ENCODE peak calls at places on chromosomes 3 and 15, in six cellular contexts. One of them, this sample, is unnamed.

GRCh38 chr3:127396473-127396872 is 108.6 kb upstream of the PRR20G start:
- DNase-seq in tibial nerve: no peak
- DNase-seq in psoas muscle: no peak
- DNase-seq in brain microvascular endothelial cell: no peak
- DNase-seq in mesenchymal stem cell: no peak
- DNase-seq in astrocyte: no peak
- DNase-seq in this sample: no peak

GRCh38 chr15:27092404-27092803 is 121.4 kb downstream of the GABRG3 start:
- DNase-seq in astrocyte: peak
- DNase-seq in psoas muscle: no peak
- DNase-seq in tibial nerve: no peak
- DNase-seq in mesenchymal stem cell: no peak
- DNase-seq in brain microvascular endothelial cell: no peak
- DNase-seq in this sample: no peak

GRCh38 chr3:130905551-130905950 is 11.7 kb downstream of the ATP2C1 start:
- DNase-seq in tibial nerve: no peak
- DNase-seq in mesenchymal stem cell: peak
- DNase-seq in psoas muscle: no peak
- DNase-seq in brain microvascular endothelial cell: peak
- DNase-seq in astrocyte: no peak
- DNase-seq in this sample: no peak

GRCh38 chr3:98812851-98813374 is 49.8 kb downstream of the ST3GAL6 start:
- DNase-seq in tibial nerve: no peak
- DNase-seq in mesenchymal stem cell: peak
- DNase-seq in psoas muscle: no peak
- DNase-seq in brain microvascular endothelial cell: no peak
- DNase-seq in astrocyte: no peak
- DNase-seq in this sample: no peak

GRCh38 chr3:86929046-86929445 is 61.9 kb downstream of the VGLL3 start:
- DNase-seq in astrocyte: peak
- DNase-seq in brain microvascular endothelial cell: peak
- DNase-seq in psoas muscle: no peak
- DNase-seq in mesenchymal stem cell: peak
- DNase-seq in tibial nerve: no peak
- DNase-seq in this sample: no peak

GRCh38 chr3:12194669-12195161 is 36.0 kb upstream of the TIMP4 start:
- DNase-seq in tibial nerve: no peak
- DNase-seq in psoas muscle: no peak
- DNase-seq in brain microvascular endothelial cell: no peak
- DNase-seq in astrocyte: no peak
- DNase-seq in mesenchymal stem cell: peak
- DNase-seq in this sample: no peak

GRCh38 chr15:57333487-57333886 is 42.8 kb upstream of the CGNL1 start:
- DNase-seq in mesenchymal stem cell: no peak
- DNase-seq in psoas muscle: no peak
- DNase-seq in astrocyte: peak
- DNase-seq in brain microvascular endothelial cell: peak
- DNase-seq in tibial nerve: no peak
- DNase-seq in this sample: no peak

GRCh38 chr15:45618813-45619212 is 16.0 kb upstream of the SQOR start:
- DNase-seq in mesenchymal stem cell: no peak
- DNase-seq in astrocyte: no peak
- DNase-seq in psoas muscle: no peak
- DNase-seq in brain microvascular endothelial cell: no peak
- DNase-seq in tibial nerve: no peak
- DNase-seq in this sample: no peak

GRCh38 chr3:101849714-101850326 is 506 bp downstream of the NFKBIZ start:
- DNase-seq in mesenchymal stem cell: no peak
- DNase-seq in tibial nerve: peak
- DNase-seq in astrocyte: no peak
- DNase-seq in psoas muscle: peak
- DNase-seq in brain microvascular endothelial cell: no peak
- DNase-seq in this sample: peak

GRCh38 chr15:40430271-40430805 is 10.4 kb upstream of the BAHD1 start:
- DNase-seq in tibial nerve: no peak
- DNase-seq in astrocyte: peak
- DNase-seq in brain microvascular endothelial cell: no peak
- DNase-seq in mesenchymal stem cell: no peak
- DNase-seq in psoas muscle: peak
- DNase-seq in this sample: no peak

GRCh38 chr3:153130312-153130977 is 31.6 kb upstream of the RAP2B start:
- DNase-seq in tibial nerve: no peak
- DNase-seq in astrocyte: peak
- DNase-seq in brain microvascular endothelial cell: peak
- DNase-seq in mesenchymal stem cell: peak
- DNase-seq in psoas muscle: no peak
- DNase-seq in this sample: no peak

GRCh38 chr3:54264050-54264449 is 141.7 kb downstream of the CACNA2D3 start:
- DNase-seq in brain microvascular endothelial cell: no peak
- DNase-seq in astrocyte: no peak
- DNase-seq in mesenchymal stem cell: no peak
- DNase-seq in tibial nerve: no peak
- DNase-seq in psoas muscle: no peak
- DNase-seq in this sample: no peak

GRCh38 chr3:119557874-119558264 is 1.5 kb downstream of the CD80 start:
- DNase-seq in mesenchymal stem cell: no peak
- DNase-seq in brain microvascular endothelial cell: no peak
- DNase-seq in psoas muscle: no peak
- DNase-seq in astrocyte: no peak
- DNase-seq in tibial nerve: no peak
- DNase-seq in this sample: no peak

GRCh38 chr3:195247863-195248189 is 23.1 kb downstream of the XXYLT1 start:
- DNase-seq in brain microvascular endothelial cell: no peak
- DNase-seq in tibial nerve: no peak
- DNase-seq in astrocyte: no peak
- DNase-seq in mesenchymal stem cell: no peak
- DNase-seq in psoas muscle: no peak
- DNase-seq in this sample: no peak

GRCh38 chr3:157594413-157594812 is 91.2 kb upstream of the VEPH1 start:
- DNase-seq in brain microvascular endothelial cell: no peak
- DNase-seq in psoas muscle: no peak
- DNase-seq in mesenchymal stem cell: no peak
- DNase-seq in tibial nerve: no peak
- DNase-seq in astrocyte: no peak
- DNase-seq in this sample: no peak

GRCh38 chr3:178367817-178368617 is 168.2 kb upstream of the KCNMB2 start:
- DNase-seq in astrocyte: peak
- DNase-seq in brain microvascular endothelial cell: no peak
- DNase-seq in tibial nerve: no peak
- DNase-seq in mesenchymal stem cell: no peak
- DNase-seq in psoas muscle: no peak
- DNase-seq in this sample: no peak

GRCh38 chr15:42650208-42651066 is 75.0 kb downstream of the STARD9 start:
- DNase-seq in mesenchymal stem cell: peak
- DNase-seq in astrocyte: peak
- DNase-seq in brain microvascular endothelial cell: peak
- DNase-seq in psoas muscle: peak
- DNase-seq in tibial nerve: peak
- DNase-seq in this sample: no peak

GRCh38 chr3:128152419-128153155 is 694 bp upstream of the EEFSEC start:
- DNase-seq in astrocyte: peak
- DNase-seq in tibial nerve: no peak
- DNase-seq in mesenchymal stem cell: no peak
- DNase-seq in psoas muscle: no peak
- DNase-seq in brain microvascular endothelial cell: peak
- DNase-seq in this sample: no peak

GRCh38 chr3:55329849-55330248 is 157.3 kb downstream of the WNT5A start:
- DNase-seq in astrocyte: peak
- DNase-seq in mesenchymal stem cell: peak
- DNase-seq in brain microvascular endothelial cell: peak
- DNase-seq in tibial nerve: no peak
- DNase-seq in psoas muscle: no peak
- DNase-seq in this sample: no peak

GRCh38 chr15:20295238-20295811 is 246.3 kb downstream of the GOLGA6L6 start:
- DNase-seq in tibial nerve: no peak
- DNase-seq in brain microvascular endothelial cell: no peak
- DNase-seq in astrocyte: no peak
- DNase-seq in psoas muscle: no peak
- DNase-seq in mesenchymal stem cell: no peak
- DNase-seq in this sample: no peak

GRCh38 chr3:53295410-53295809 is 39.6 kb upstream of the TKT start:
- DNase-seq in brain microvascular endothelial cell: no peak
- DNase-seq in mesenchymal stem cell: no peak
- DNase-seq in tibial nerve: no peak
- DNase-seq in astrocyte: no peak
- DNase-seq in psoas muscle: no peak
- DNase-seq in this sample: no peak

GRCh38 chr15:35673093-35673573 is 127.2 kb upstream of the DPH6 start:
- DNase-seq in tibial nerve: no peak
- DNase-seq in brain microvascular endothelial cell: no peak
- DNase-seq in psoas muscle: no peak
- DNase-seq in mesenchymal stem cell: peak
- DNase-seq in astrocyte: no peak
- DNase-seq in this sample: no peak
- H3K4me3 ChIP-seq in tibial nerve: no peak
- H3K4me3 ChIP-seq in brain microvascular endothelial cell: no peak
- H3K4me3 ChIP-seq in psoas muscle: no peak
- H3K4me3 ChIP-seq in mesenchymal stem cell: no peak
- H3K4me3 ChIP-seq in astrocyte: no peak
- H3K4me3 ChIP-seq in this sample: peak

DNA sequence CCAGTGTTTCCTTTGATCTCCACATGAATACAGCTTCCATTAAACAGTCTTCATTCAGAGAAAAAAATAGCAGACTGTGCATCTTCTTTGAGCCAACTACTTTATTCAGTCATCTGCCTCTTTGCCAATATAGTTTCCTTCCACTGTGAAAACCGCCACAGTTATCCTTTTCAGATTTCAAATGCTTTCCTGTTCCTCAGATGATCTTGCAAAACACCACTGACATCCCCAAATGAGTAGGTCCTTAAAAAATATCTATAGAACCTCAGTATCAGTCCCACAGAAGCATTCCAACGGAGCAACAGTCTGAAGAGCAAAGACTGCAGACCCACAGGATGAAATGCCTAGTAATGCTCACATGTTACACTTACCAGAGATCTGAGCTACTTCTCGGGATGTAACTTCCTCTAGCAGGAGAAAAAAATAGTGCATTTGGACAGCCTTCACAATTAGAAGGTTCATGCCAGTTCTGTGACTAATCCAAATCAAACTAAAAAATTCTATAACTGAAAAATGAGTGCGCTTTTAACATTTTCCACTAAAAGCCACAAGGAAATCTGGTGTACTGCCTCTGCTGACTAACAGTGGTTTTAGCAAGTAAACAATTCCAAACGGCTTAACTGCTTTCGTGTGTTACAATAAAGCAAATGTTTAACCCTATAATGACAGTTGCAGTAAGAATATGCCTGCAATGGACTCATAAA is at the start of gene ANKRD28:
- DNase-seq in tibial nerve: no peak
- DNase-seq in psoas muscle: no peak
- DNase-seq in brain microvascular endothelial cell: peak
- DNase-seq in astrocyte: peak
- DNase-seq in mesenchymal stem cell: peak
- DNase-seq in this sample: no peak
- H3K4me3 ChIP-seq in tibial nerve: peak
- H3K4me3 ChIP-seq in psoas muscle: peak
- H3K4me3 ChIP-seq in brain microvascular endothelial cell: peak
- H3K4me3 ChIP-seq in astrocyte: peak
- H3K4me3 ChIP-seq in mesenchymal stem cell: peak
- H3K4me3 ChIP-seq in this sample: peak

GRCh38 chr3:108296239-108296638 is at the start of gene HHLA2:
- DNase-seq in tibial nerve: no peak
- DNase-seq in psoas muscle: no peak
- DNase-seq in brain microvascular endothelial cell: no peak
- DNase-seq in mesenchymal stem cell: no peak
- DNase-seq in astrocyte: no peak
- DNase-seq in this sample: no peak
- H3K4me3 ChIP-seq in tibial nerve: no peak
- H3K4me3 ChIP-seq in psoas muscle: no peak
- H3K4me3 ChIP-seq in brain microvascular endothelial cell: no peak
- H3K4me3 ChIP-seq in mesenchymal stem cell: no peak
- H3K4me3 ChIP-seq in astrocyte: no peak
- H3K4me3 ChIP-seq in this sample: no peak

GRCh38 chr3:36909181-36909580 is 35.7 kb downstream of the TRANK1 start:
- DNase-seq in tibial nerve: no peak
- DNase-seq in psoas muscle: no peak
- DNase-seq in brain microvascular endothelial cell: no peak
- DNase-seq in mesenchymal stem cell: no peak
- DNase-seq in astrocyte: no peak
- DNase-seq in this sample: no peak
- H3K4me3 ChIP-seq in tibial nerve: no peak
- H3K4me3 ChIP-seq in psoas muscle: no peak
- H3K4me3 ChIP-seq in brain microvascular endothelial cell: no peak
- H3K4me3 ChIP-seq in mesenchymal stem cell: no peak
- H3K4me3 ChIP-seq in astrocyte: no peak
- H3K4me3 ChIP-seq in this sample: no peak

This sample was measured in esophagus squamous epithelium.